ENCODE peak calls at places on chromosomes 11 and 22, in seven cellular contexts. L is H1, H is HCT116, P is WTC11, Z is HepG2, C is GM12878, X is K562. N is an unnamed sample.

GRCh38 chr22:48710410-48710809 is 1117.3 kb downstream of the BRD1 start:
- DNase-seq in L (no peak), H (no peak), P (no peak), Z (no peak), C (no peak), X (no peak), N (no peak)

GRCh38 chr22:49400136-49400865 is 427.4 kb downstream of the BRD1 start:
- DNase-seq in L (no peak), H (no peak), P (no peak), Z (no peak), C (no peak), X (no peak), N (no peak)

GRCh38 chr11:45145421-45146071 is 893 bp upstream of the PRDM11 start:
- DNase-seq in L (peak; percentile 90), H (no peak), P (peak; percentile 83), Z (no peak), C (no peak), X (peak; percentile 25), N (no peak)

GRCh38 chr11:117037279-117037951 is 60.8 kb downstream of the SIK3 start:
- DNase-seq in L (no peak), H (no peak), P (no peak), Z (no peak), C (no peak), X (no peak), N (no peak)

GRCh38 chr11:6548121-6548520 is 51.0 kb downstream of the DNHD1 start:
- DNase-seq in L (no peak), H (no peak), P (no peak), Z (no peak), C (no peak), X (no peak), N (no peak)

GRCh38 chr22:33806191-33806590 is 114.1 kb downstream of the LARGE1 start:
- DNase-seq in L (no peak), H (no peak), P (no peak), Z (no peak), C (peak; percentile 15), X (no peak), N (no peak)

GRCh38 chr11:129346916-129347315 is 28.7 kb upstream of the BARX2 start:
- DNase-seq in L (no peak), H (no peak), P (no peak), Z (no peak), C (no peak), X (no peak), N (no peak)

GRCh38 chr11:26510756-26511155 is 61.3 kb downstream of the MUC15 start:
- DNase-seq in L (no peak), H (no peak), P (no peak), Z (no peak), C (no peak), X (no peak), N (no peak)

GRCh38 chr11:134055029-134055428 is 13.8 kb upstream of the JAM3 start:
- DNase-seq in L (peak; percentile 45), H (no peak), P (no peak), Z (no peak), C (no peak), X (no peak), N (no peak)

GRCh38 chr11:130179396-130180306 is 20.1 kb downstream of the ST14 start:
- DNase-seq in L (no peak), H (no peak), P (no peak), Z (no peak), C (no peak), X (no peak), N (no peak)

GRCh38 chr11:844693-845644 is 2.3 kb downstream of the TSPAN4 start:
- DNase-seq in L (peak; percentile 89), H (no peak), P (peak; percentile 85), Z (peak; percentile 88), C (no peak), X (peak; percentile 71), N (peak; percentile 51)

GRCh38 chr11:3905080-3905953 is 49.9 kb downstream of the STIM1 start:
- DNase-seq in L (no peak), H (peak; percentile 34), P (no peak), Z (peak; percentile 98), C (no peak), X (peak; percentile 61), N (no peak)
- TF ChIP-seq SP1 in L (no peak), H (peak; percentile 24), P (no peak), Z (no peak), C (no peak), X (no peak), N (no peak)

GRCh38 chr11:70456921-70457532 is 58.7 kb downstream of the CTTN start:
- DNase-seq in L (no peak), H (no peak), P (no peak), Z (peak; percentile 22), C (no peak), X (peak; percentile 27), N (no peak)
- TF ChIP-seq SP1 in L (no peak), H (no peak), P (no peak), Z (no peak), C (no peak), X (no peak), N (no peak)

GRCh38 chr22:17370036-17370765 is 941 bp downstream of the CECR2 start:
- DNase-seq in L (peak; percentile 61), H (no peak), P (peak; percentile 56), Z (no peak), C (no peak), X (no peak), N (no peak)
- TF ChIP-seq SP1 in L (no peak), H (no peak), P (no peak), Z (no peak), C (no peak), X (no peak), N (no peak)

DNA sequence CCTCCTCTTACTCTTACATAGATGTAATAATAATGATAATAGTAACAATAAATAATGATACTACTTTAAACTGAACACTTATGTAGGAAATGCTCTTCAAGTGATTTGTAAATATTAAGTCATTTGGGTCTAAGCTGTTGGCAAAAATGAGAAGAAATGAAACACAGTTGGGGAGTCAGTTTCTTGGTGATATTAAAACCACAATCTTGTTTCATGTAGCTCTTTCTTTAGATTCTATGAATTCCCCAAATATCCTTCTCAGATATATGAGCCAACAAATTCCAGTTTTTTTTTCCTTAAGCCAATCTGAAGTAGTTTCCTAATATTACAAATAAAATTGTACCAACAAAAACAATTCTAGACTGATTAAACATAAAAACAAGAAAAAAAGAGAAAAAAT is 1115.6 kb upstream of the CNTN5 start:
- DNase-seq in L (no peak), H (no peak), P (no peak), Z (no peak), C (no peak), X (no peak), N (no peak)
- TF ChIP-seq SP1 in L (no peak), H (no peak), P (no peak), Z (no peak), C (no peak), X (no peak), N (no peak)

DNA sequence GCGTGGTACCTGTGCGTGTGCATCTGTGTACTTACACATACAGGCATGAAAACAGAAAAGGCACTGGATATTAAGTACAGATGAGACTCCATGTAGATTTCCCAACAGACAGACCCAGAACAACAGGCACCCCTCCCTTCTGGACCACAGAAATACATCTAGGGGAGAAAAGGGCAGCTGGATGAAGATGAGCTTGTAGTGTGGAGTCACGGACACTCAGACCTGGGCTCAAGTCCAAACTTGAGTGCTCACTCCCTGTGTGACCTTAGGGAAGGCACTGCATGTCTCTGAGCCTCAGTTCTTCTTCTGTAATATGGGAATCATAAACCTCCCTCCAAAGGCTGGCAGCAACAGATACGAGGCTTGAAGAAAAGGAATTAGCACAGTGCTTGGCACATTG is 108.9 kb downstream of the GALNT18 start:
- DNase-seq in L (no peak), H (no peak), P (no peak), Z (no peak), C (no peak), X (no peak), N (no peak)
- TF ChIP-seq SP1 in L (no peak), H (no peak), P (no peak), Z (no peak), C (no peak), X (no peak), N (no peak)

DNA sequence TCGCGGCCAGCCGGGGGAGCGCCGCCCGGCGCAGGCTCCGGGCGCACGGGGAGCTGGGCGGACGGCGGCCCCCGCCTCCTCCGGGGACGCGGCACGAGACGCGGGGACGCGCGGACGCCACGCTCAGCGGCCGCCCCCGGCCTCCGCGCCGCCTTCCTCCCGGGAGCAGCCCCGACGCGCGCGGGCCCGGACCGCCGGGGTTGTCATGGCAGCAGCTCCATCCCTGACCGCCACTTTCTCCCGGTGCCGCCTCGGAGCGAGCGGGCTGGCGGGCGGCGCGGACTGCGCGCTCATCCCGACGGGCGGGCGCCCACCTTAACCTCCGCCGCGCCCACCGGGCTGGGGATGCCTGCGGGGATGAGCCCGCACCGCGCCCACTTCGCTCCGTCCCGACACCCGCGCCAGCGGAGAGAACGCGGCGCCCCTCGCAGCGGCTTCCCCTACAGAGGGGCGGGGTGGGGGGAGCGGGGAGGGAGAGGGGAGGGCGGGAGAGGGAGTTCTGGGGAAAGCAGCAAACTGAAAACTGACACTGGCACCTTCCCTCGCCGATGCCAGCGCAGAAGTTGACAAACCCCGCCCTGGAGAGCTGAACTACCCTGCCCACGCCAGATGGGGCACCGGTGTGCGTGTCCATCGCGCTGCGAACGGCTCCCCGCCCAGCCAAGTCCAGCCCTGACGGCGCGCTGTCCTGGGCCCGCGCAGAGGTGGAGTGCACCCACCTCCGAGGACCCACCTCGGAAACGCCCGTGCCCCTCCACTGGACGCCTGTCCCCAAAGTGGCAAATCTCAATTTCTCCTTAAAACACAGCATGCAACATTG is 588.4 kb downstream of the OPCML start:
- DNase-seq in L (peak; percentile 72), H (no peak), P (peak; percentile 28), Z (no peak), C (no peak), X (no peak), N (no peak)
- TF ChIP-seq SP1 in L (no peak), H (no peak), P (no peak), Z (no peak), C (no peak), X (no peak), N (no peak)

N was measured in HEK293T.